ENCODE peak calls at places on chromosomes 2 and 18, in four cellular contexts. P is H9, R is PC-3, I is glutamatergic neuron. F is an unnamed sample.

GRCh38 chr2:173462908-173463840 is 108.5 kb downstream of the CDCA7 start:
- DNase-seq in R (no peak), I (no peak), P (peak), F (no peak)

GRCh38 chr18:80029690-80030089 is 4.5 kb upstream of the RBFA start:
- DNase-seq in P (no peak), I (no peak), R (no peak), F (no peak)

GRCh38 chr2:178084273-178084672 is 11.7 kb upstream of the PDE11A start:
- DNase-seq in R (no peak), I (no peak), P (no peak), F (no peak)

GRCh38 chr2:36477315-36477714 is 120.7 kb downstream of the FEZ2 start:
- DNase-seq in P (no peak), R (no peak), I (no peak), F (no peak)

GRCh38 chr2:203682688-203683130 is 23.7 kb upstream of the CD28 start:
- DNase-seq in R (no peak), P (no peak), I (no peak), F (no peak)

GRCh38 chr2:88596141-88596830 is 31.0 kb downstream of the EIF2AK3 start:
- DNase-seq in P (no peak), I (no peak), R (no peak), F (no peak)

GRCh38 chr2:107094450-107094986 is 208.6 kb upstream of the ST6GAL2 start:
- DNase-seq in R (no peak), P (no peak), I (no peak), F (no peak)

GRCh38 chr2:166337932-166338331 is 37.8 kb downstream of the SCN9A start:
- DNase-seq in P (no peak), I (no peak), R (no peak), F (no peak)

GRCh38 chr2:197571622-197572271 is 55.9 kb downstream of the MOB4 start:
- DNase-seq in R (peak), I (peak), P (no peak), F (no peak)

GRCh38 chr2:34547900-34548299 is 948.8 kb upstream of the FAM98A start:
- DNase-seq in I (no peak), P (no peak), R (no peak), F (no peak)

GRCh38 chr2:99935662-99936061 is 206.7 kb downstream of the AFF3 start:
- DNase-seq in R (no peak), P (no peak), I (no peak), F (no peak)

GRCh38 chr2:224646242-224646846 is 61.2 kb upstream of the CUL3 start:
- DNase-seq in P (peak), R (peak), I (no peak), F (no peak)

GRCh38 chr2:238274152-238274865 is 14.1 kb downstream of the PER2 start:
- DNase-seq in P (no peak), R (no peak), I (peak), F (no peak)

GRCh38 chr2:112884869-112885502 is 26.0 kb upstream of the IL37 start:
- DNase-seq in P (peak), R (peak), I (peak), F (peak)
- TF ChIP-seq CTCF in P (peak), R (peak), I (peak), F (peak)

GRCh38 chr2:232683368-232683767 is 13.8 kb upstream of the GIGYF2 start:
- DNase-seq in I (no peak), P (no peak), R (no peak), F (no peak)

GRCh38 chr2:232688201-232688600 is 8.9 kb upstream of the GIGYF2 start:
- DNase-seq in R (no peak), I (no peak), P (no peak), F (no peak)

GRCh38 chr2:232687382-232688160 is 9.6 kb upstream of the GIGYF2 start:
- DNase-seq in I (peak), P (no peak), R (no peak), F (no peak)

GRCh38 chr2:232693344-232693743 is 3.8 kb upstream of the GIGYF2 start:
- DNase-seq in P (no peak), R (no peak), I (no peak), F (no peak)

GRCh38 chr2:232689152-232689910 is 7.8 kb upstream of the GIGYF2 start:
- DNase-seq in I (no peak), R (no peak), P (no peak), F (no peak)
- TF ChIP-seq CTCF in I (no peak), R (no peak), P (no peak), F (no peak)

DNA sequence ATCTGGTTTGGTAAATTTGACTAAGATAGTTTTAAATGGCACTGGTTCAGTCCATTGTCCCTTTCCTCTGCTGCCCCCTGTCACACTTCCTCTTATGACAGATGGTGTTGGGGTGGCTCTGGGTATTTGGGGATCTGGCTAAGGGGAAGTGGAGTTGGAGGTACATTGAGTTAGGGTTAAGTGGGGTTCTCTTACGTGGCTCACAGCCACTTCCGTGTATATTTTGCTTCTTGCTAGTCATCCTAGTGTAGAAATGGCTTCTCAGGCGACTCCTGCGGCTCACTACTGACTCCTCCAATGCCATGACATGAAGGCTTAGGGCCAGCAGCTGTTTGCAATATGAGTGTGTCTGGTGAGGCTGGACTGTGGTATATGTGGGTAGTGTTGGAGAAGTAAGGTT is 187.0 kb downstream of the HAUS1 start:
- DNase-seq in I (no peak), P (peak), R (no peak), F (no peak)
- TF ChIP-seq CTCF in I (no peak), P (no peak), R (no peak), F (no peak)

GRCh38 chr2:23171108-23171507 is 213.9 kb upstream of the KLHL29 start:
- DNase-seq in P (no peak), R (no peak), I (no peak), F (no peak)
- TF ChIP-seq CTCF in P (no peak), R (no peak), I (no peak), F (no peak)

DNA sequence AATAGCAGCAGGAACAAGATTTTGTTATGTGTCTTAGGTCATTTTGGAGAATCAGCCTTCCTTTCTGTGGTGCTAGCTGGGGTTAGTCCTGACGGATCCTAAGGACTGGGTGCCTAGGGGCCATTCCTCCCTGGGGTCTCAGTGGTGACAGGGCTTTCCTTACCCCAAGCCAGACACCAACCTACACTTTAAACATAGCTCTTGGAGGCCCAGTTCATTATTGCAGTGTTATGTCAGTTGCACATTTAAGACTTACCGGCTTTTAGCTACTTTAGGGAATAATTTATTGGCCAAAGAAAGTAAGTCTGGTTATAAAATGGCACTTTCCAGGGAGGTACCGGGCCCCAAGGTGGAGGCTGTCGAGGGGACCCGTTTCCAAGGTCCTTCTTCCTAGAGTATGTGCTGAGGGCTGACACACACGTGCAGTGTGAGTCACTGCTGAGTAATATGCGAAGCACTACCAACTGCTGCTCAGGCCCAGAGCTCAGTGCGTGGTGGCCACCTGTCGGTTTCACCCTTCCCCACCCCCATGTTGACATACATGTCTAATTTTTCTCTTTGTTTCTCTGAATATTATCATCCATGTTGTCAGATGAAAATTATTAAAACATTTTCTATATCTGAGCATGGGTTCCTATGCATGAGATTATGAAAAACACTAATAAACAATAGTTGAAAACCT is 37.0 kb upstream of the GRHL1 start:
- DNase-seq in P (no peak), R (peak), I (peak), F (no peak)
- TF ChIP-seq CTCF in P (no peak), R (peak), I (no peak), F (no peak)

GRCh38 chr2:192196451-192197194 is 1.9 kb upstream of the TMEFF2 start:
- DNase-seq in P (no peak), I (peak), R (no peak), F (no peak)

GRCh38 chr2:192194065-192194865 is 468 bp downstream of the TMEFF2 start:
- DNase-seq in R (no peak), P (no peak), I (peak), F (peak)

GRCh38 chr2:192195548-192196418 is 1.1 kb upstream of the TMEFF2 start:
- DNase-seq in R (peak), I (peak), P (peak), F (peak)

GRCh38 chr2:192197387-192197786 is 2.7 kb upstream of the TMEFF2 start:
- DNase-seq in I (no peak), R (peak), P (no peak), F (no peak)

GRCh38 chr2:192194866-192195547 is at the start of gene TMEFF2:
- DNase-seq in R (peak), I (peak), P (peak), F (peak)
- TF ChIP-seq CTCF in R (peak), I (peak), P (peak), F (no peak)

DNA sequence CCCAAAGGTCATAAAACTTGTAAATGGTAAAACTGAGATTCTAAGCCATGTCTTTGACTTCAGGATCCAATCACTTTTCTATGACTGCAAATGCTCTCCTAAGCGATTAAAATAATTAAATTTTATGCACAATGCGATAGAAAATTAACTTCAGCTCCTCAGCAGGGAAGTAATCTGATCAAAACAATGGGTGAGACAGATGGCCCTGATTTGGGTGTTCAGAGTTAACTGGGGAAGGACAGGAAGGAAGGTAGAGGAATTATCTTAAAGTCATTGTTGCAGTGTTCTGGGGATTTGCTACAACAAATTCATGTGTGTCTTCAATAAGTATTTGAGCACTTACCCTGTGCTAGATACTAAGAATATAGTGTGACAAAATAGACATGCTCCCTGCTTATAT is 446.0 kb upstream of the MEX3C start:
- DNase-seq in R (no peak), I (no peak), P (no peak), F (no peak)
- TF ChIP-seq CTCF in R (no peak), I (no peak), P (no peak), F (no peak)

GRCh38 chr2:162934191-162934590 is 95.6 kb upstream of the KCNH7 start:
- DNase-seq in P (no peak), I (no peak), R (no peak), F (no peak)

GRCh38 chr2:162932416-162932815 is 93.8 kb upstream of the KCNH7 start:
- DNase-seq in P (no peak), R (no peak), I (no peak), F (no peak)

DNA sequence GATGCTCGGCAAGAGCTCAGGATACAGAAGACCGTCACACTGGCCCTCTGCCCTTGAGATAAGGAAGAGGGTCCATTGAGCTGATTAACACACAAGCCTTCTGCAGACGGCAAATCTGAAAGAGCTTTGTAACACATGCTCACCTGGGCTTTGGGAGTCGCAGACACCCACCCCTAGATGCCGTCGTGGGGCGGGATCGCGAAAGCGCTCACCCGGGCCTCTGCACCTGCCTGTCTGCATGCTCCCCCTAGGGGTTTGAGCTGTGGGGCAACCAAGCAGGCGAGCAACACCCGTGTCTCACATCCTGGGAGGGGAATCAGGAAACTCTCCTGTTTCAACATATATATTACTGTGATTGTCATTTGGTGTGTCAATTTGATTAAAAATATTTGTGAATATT is 99.8 kb upstream of the KCNH7 start:
- DNase-seq in P (peak), R (no peak), I (no peak), F (no peak)
- TF ChIP-seq CTCF in P (peak), R (no peak), I (no peak), F (no peak)

GRCh38 chr2:113041871-113042270 is 10.8 kb downstream of the IL36B start:
- DNase-seq in R (peak), P (no peak), I (no peak), F (no peak)
- TF ChIP-seq CTCF in R (peak), P (peak), I (no peak), F (no peak)

F was measured in nephron progenitor cell.